ENCODE peak calls at places on chromosomes 11 and 22, in six cellular contexts. One of them, this sample, is unnamed.
A peak's percentile ranks its signal among the peaks of the same experiment; 100 is the strongest.

GRCh38 chr11:87596176-87596575 is 558.4 kb downstream of the TMEM135 start:
- DNase-seq in HCT116: no peak
- DNase-seq in H9: no peak
- DNase-seq in MM.1S: no peak
- DNase-seq in endothelial cell of umbilical vein: no peak
- DNase-seq in H1: no peak
- DNase-seq in this sample: no peak

GRCh38 chr11:62128835-62129234 is 5.0 kb downstream of the INCENP start:
- DNase-seq in HCT116: no peak
- DNase-seq in H9: no peak
- DNase-seq in MM.1S: no peak
- DNase-seq in endothelial cell of umbilical vein: no peak
- DNase-seq in H1: no peak
- DNase-seq in this sample: no peak

GRCh38 chr11:45725121-45725520 is 59.7 kb upstream of the CHST1 start:
- DNase-seq in HCT116: no peak
- DNase-seq in H9: no peak
- DNase-seq in MM.1S: no peak
- DNase-seq in endothelial cell of umbilical vein: no peak
- DNase-seq in H1: no peak
- DNase-seq in this sample: no peak

GRCh38 chr11:117818036-117818858 is 6.3 kb downstream of the FXYD2 start:
- DNase-seq in HCT116: no peak
- DNase-seq in H9: no peak
- DNase-seq in MM.1S: no peak
- DNase-seq in endothelial cell of umbilical vein: peak; percentile 73
- DNase-seq in H1: no peak
- DNase-seq in this sample: no peak

GRCh38 chr11:117597083-117597482 is 199.9 kb downstream of the DSCAML1 start:
- DNase-seq in HCT116: peak; percentile 12
- DNase-seq in H9: peak; percentile 78
- DNase-seq in MM.1S: peak; percentile 61
- DNase-seq in endothelial cell of umbilical vein: peak; percentile 38
- DNase-seq in H1: peak; percentile 85
- DNase-seq in this sample: peak; percentile 83

GRCh38 chr11:94011478-94011877 is 9.7 kb upstream of the HEPHL1 start:
- DNase-seq in HCT116: no peak
- DNase-seq in H9: no peak
- DNase-seq in MM.1S: no peak
- DNase-seq in endothelial cell of umbilical vein: no peak
- DNase-seq in H1: no peak
- DNase-seq in this sample: no peak

GRCh38 chr11:28879869-28880268 is 771.7 kb downstream of the METTL15 start:
- DNase-seq in HCT116: no peak
- DNase-seq in H9: no peak
- DNase-seq in MM.1S: no peak
- DNase-seq in endothelial cell of umbilical vein: no peak
- DNase-seq in H1: no peak
- DNase-seq in this sample: no peak

GRCh38 chr11:43578346-43579170 is 102.0 kb upstream of the HSD17B12 start:
- DNase-seq in HCT116: no peak
- DNase-seq in H9: no peak
- DNase-seq in MM.1S: no peak
- DNase-seq in endothelial cell of umbilical vein: no peak
- DNase-seq in H1: peak; percentile 57
- DNase-seq in this sample: no peak

GRCh38 chr11:117931331-117931950 is 2.2 kb upstream of the TMPRSS13 start:
- DNase-seq in HCT116: no peak
- DNase-seq in H9: no peak
- DNase-seq in MM.1S: no peak
- DNase-seq in endothelial cell of umbilical vein: no peak
- DNase-seq in H1: no peak
- DNase-seq in this sample: no peak

GRCh38 chr22:37276771-37277170 is 5.5 kb upstream of the CYTH4 start:
- DNase-seq in HCT116: no peak
- DNase-seq in H9: no peak
- DNase-seq in MM.1S: no peak
- DNase-seq in endothelial cell of umbilical vein: no peak
- DNase-seq in H1: no peak
- DNase-seq in this sample: no peak

GRCh38 chr11:45994421-45995341 is 72.2 kb downstream of the LARGE2 start:
- DNase-seq in HCT116: no peak
- DNase-seq in H9: peak; percentile 60
- DNase-seq in MM.1S: peak; percentile 65
- DNase-seq in endothelial cell of umbilical vein: no peak
- DNase-seq in H1: no peak
- DNase-seq in this sample: peak; percentile 72

GRCh38 chr11:71502871-71503435 is 24.1 kb upstream of the KRTAP5-7 start:
- DNase-seq in HCT116: no peak
- DNase-seq in H9: no peak
- DNase-seq in MM.1S: no peak
- DNase-seq in endothelial cell of umbilical vein: no peak
- DNase-seq in H1: peak; percentile 26
- DNase-seq in this sample: no peak

GRCh38 chr11:110261195-110262140 is 34.9 kb downstream of the RDX start:
- DNase-seq in HCT116: no peak
- DNase-seq in H9: no peak
- DNase-seq in MM.1S: no peak
- DNase-seq in endothelial cell of umbilical vein: peak; percentile 57
- DNase-seq in H1: no peak
- DNase-seq in this sample: no peak

GRCh38 chr11:82854242-82854641 is 46.0 kb downstream of the PRCP start:
- DNase-seq in HCT116: no peak
- DNase-seq in H9: no peak
- DNase-seq in MM.1S: no peak
- DNase-seq in endothelial cell of umbilical vein: peak; percentile 68
- DNase-seq in H1: no peak
- DNase-seq in this sample: no peak

GRCh38 chr22:31861226-31861840 is 83.0 kb upstream of the YWHAH start:
- DNase-seq in HCT116: no peak
- DNase-seq in H9: no peak
- DNase-seq in MM.1S: no peak
- DNase-seq in endothelial cell of umbilical vein: no peak
- DNase-seq in H1: no peak
- DNase-seq in this sample: no peak

GRCh38 chr11:79291948-79292347 is 148.9 kb downstream of the TENM4 start:
- DNase-seq in HCT116: no peak
- DNase-seq in H9: no peak
- DNase-seq in MM.1S: no peak
- DNase-seq in endothelial cell of umbilical vein: no peak
- DNase-seq in H1: no peak
- DNase-seq in this sample: no peak

DNA sequence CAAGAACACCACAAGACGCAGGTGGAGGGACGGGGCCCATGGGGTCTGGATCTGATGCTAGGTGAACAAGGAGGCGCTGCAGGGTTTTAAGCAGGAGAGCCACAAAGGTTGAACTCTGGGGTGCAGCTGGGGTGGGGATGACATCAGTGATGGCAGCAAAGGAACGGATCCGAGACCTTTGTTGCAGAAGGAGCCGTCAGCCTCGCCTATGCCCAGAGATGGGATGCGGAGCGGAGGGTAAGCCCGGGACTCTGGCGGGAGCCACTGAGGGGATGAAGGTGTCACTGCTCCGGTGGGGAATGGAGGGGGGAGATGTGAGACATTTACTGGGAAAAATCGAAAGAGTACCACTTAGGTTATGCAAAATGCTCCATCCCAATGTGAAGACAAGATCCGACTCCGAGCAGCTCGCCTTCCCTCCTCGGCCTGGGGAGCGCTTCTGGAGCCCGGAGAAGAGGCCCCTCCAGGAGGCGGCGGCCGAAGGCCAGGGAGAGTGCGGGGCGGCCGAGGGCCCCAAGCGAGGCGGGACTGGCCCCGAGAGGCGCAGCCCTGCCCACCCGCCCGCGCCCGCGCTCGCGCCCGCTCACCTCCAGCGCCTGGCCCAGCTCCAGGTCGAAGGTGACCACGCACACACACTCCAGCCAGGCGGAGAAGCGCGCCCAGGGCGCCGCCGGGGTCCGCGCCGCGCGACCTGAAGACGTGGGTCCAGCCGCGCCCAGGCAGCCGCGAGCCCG is 420 bp downstream of the DENND6B start:
- DNase-seq in HCT116: no peak
- DNase-seq in H9: no peak
- DNase-seq in MM.1S: no peak
- DNase-seq in endothelial cell of umbilical vein: no peak
- DNase-seq in H1: no peak
- DNase-seq in this sample: no peak
- H3K9ac ChIP-seq in HCT116: peak overlapping the region; percentile 67
- H3K9ac ChIP-seq in H9: no peak overlapping the region
- H3K9ac ChIP-seq in MM.1S: peak overlapping the region; percentile 19
- H3K9ac ChIP-seq in endothelial cell of umbilical vein: no peak overlapping the region
- H3K9ac ChIP-seq in H1: peak overlapping the region; percentile 12
- H3K9ac ChIP-seq in this sample: peak overlapping the region; percentile 50

DNA sequence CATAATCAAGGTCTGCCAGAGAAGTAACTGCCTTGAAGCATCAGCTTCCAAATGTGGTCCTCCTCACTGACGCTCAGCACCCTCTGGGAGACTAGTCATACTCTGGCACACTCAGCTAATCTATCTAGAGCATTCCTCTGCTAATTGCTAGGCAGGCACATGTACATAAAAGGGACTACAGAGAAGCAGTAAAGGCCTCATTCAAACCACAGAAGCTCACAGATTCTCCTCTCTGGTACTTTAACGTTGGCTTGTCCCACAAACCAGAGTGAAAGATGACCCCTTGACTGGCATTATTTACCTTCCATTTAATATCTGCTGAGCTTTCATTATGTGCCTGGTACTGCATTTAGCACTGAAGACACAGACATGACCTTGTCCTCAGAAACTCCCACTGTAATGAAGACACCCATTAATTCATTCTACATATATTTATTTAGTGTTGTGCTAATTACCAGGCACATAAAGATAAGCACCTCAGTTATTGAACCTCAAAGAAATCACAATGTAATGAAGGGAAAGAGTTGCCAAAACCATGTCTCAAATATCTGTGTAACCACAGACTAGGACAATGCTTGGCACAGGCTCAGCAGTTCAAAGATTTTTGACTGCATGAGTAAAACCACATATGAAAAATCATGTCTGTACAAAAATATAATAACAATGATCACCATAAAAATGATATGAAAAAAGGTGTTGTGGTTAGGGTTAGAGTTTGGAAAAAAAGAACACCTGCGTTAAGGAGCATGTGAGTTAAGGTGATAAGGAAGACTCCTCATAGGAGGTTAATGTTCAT is 550.4 kb downstream of the DLG2 start:
- DNase-seq in HCT116: no peak
- DNase-seq in H9: no peak
- DNase-seq in MM.1S: peak; percentile 76
- DNase-seq in endothelial cell of umbilical vein: no peak
- DNase-seq in H1: no peak
- DNase-seq in this sample: no peak
- H2AFZ ChIP-seq in HCT116: no peak overlapping the region
- H2AFZ ChIP-seq in H9: no peak overlapping the region
- H2AFZ ChIP-seq in MM.1S: peak overlapping the region; percentile 26
- H2AFZ ChIP-seq in endothelial cell of umbilical vein: no peak overlapping the region
- H2AFZ ChIP-seq in H1: no peak overlapping the region
- H2AFZ ChIP-seq in this sample: no peak overlapping the region

DNA sequence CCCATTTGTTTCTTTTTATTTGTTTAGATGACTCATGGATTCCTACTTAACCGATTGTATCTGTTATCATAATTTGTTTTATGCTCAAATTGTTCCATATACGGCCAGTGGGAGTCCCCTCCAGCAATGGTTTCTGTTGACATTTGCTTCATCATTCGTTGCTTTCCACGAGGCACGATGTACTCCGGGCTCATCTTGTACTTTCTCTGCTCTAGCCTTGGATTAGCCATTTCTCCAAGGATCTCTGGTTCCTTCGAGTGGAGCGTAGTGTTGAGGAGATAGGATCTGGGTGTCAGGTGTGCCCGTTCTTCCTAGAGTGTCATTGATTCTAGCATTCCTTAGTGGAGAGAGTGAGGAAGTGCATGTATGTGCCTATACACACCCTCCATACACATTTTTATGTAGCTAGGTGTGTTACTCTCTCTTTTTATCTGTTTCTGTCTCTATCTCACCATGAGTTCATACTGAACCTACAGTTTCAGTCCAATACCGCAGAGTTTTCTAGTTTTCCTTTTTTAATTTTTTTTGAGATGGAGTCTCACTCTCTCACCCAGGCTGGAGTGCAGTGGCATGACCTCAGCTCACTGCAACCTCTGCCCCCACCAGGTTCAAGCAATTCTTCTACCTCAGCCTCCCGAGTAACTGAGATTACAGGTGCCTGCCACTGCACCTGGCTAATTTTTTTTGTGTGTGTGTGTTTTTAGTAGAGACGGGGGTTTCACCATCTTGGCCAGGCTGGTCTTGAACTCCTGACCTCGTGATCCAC is 31.4 kb downstream of the TECTA start:
- DNase-seq in HCT116: peak; percentile 54
- DNase-seq in H9: no peak
- DNase-seq in MM.1S: no peak
- DNase-seq in endothelial cell of umbilical vein: no peak
- DNase-seq in H1: no peak
- DNase-seq in this sample: no peak
- TF ChIP-seq CTCF in HCT116: peak; percentile 59
- TF ChIP-seq CTCF in H9: no peak
- TF ChIP-seq CTCF in MM.1S: no peak
- TF ChIP-seq CTCF in endothelial cell of umbilical vein: no peak
- TF ChIP-seq CTCF in H1: no peak
- TF ChIP-seq CTCF in this sample: no peak

GRCh38 chr11:8757047-8757446 is 74.5 kb downstream of the RPL27A start:
- DNase-seq in HCT116: no peak
- DNase-seq in H9: no peak
- DNase-seq in MM.1S: no peak
- DNase-seq in endothelial cell of umbilical vein: no peak
- DNase-seq in H1: no peak
- DNase-seq in this sample: no peak
- H3K9ac ChIP-seq in HCT116: no peak overlapping the region
- H3K9ac ChIP-seq in H9: no peak overlapping the region
- H3K9ac ChIP-seq in MM.1S: no peak overlapping the region
- H3K9ac ChIP-seq in endothelial cell of umbilical vein: no peak overlapping the region
- H3K9ac ChIP-seq in H1: no peak overlapping the region
- H3K9ac ChIP-seq in this sample: no peak overlapping the region